ENCODE peak calls at places on chromosome 17, in five cellular contexts. O is left cardiac atrium, S is upper lobe of right lung, H is BJ, L is GM20000. I is an unnamed sample.

GRCh38 chr17:57607553-57608120 is 137.5 kb downstream of the CCDC182 start:
- DNase-seq in O (no peak), H (no peak), S (peak), L (no peak), I (no peak)

GRCh38 chr17:16945513-16946201 is 26.3 kb downstream of the TNFRSF13B start:
- DNase-seq in O (no peak), L (no peak), H (no peak), S (no peak), I (no peak)

GRCh38 chr17:8894189-8894611 is 26.7 kb upstream of the PIK3R6 start:
- DNase-seq in H (no peak), S (peak), O (no peak), L (no peak), I (no peak)

GRCh38 chr17:2034806-2035548 is 5.0 kb downstream of the DPH1 start:
- DNase-seq in O (no peak), H (no peak), L (no peak), S (no peak), I (no peak)

GRCh38 chr17:28547623-28548416 is 4.6 kb downstream of the UNC119 start:
- DNase-seq in S (peak), L (peak), O (peak), H (no peak), I (peak)

GRCh38 chr17:58503876-58504275 is 10.6 kb downstream of the MTMR4 start:
- DNase-seq in L (no peak), O (no peak), H (no peak), S (no peak), I (no peak)

GRCh38 chr17:3683054-3683511 is 12.9 kb downstream of the P2RX5 start:
- DNase-seq in O (no peak), S (no peak), L (peak), H (no peak), I (peak)

GRCh38 chr17:38898291-38898679 is 27.1 kb upstream of the LASP1NB start:
- DNase-seq in O (no peak), L (no peak), H (no peak), S (no peak), I (peak)

GRCh38 chr17:82216301-82217119 is 3.9 kb upstream of the CCDC57 start:
- DNase-seq in O (peak), H (no peak), S (peak), L (peak), I (peak)

GRCh38 chr17:50059759-50060273 is 3.9 kb downstream of the ITGA3 start:
- DNase-seq in O (no peak), L (no peak), S (no peak), H (no peak), I (no peak)

GRCh38 chr17:57940217-57940616 is 15.0 kb downstream of the CUEDC1 start:
- DNase-seq in O (no peak), L (no peak), H (no peak), S (no peak), I (no peak)

GRCh38 chr17:65514082-65514481 is 47.4 kb downstream of the AXIN2 start:
- DNase-seq in O (no peak), L (no peak), H (no peak), S (no peak), I (no peak)

GRCh38 chr17:75010683-75011406 is 1.6 kb upstream of the MRPL58 start:
- DNase-seq in H (no peak), L (peak), S (no peak), O (no peak), I (no peak)

GRCh38 chr17:82353484-82353883 is 5.6 kb upstream of the TEX19 start:
- DNase-seq in O (no peak), S (no peak), L (no peak), H (no peak), I (no peak)

GRCh38 chr17:36117505-36118382 is 14.1 kb downstream of the CCL4 start:
- DNase-seq in S (no peak), O (no peak), H (no peak), L (peak), I (peak)